ENCODE peak calls at places on chromosome 6, in eight cellular contexts. One of them, this sample, is unnamed.

GRCh38 chr6:112879920-112880413 is 532.8 kb downstream of the RFPL4B start:
- DNase-seq in HFFc6: no peak
- DNase-seq in HL-60: no peak
- DNase-seq in RWPE1: no peak
- DNase-seq in effector memory CD8-positive, alpha-beta T cell: no peak
- DNase-seq in naive thymus-derived CD8-positive, alpha-beta T cell: no peak
- DNase-seq in lung: peak; percentile 40
- DNase-seq in NCI-H460: no peak
- DNase-seq in this sample: no peak

GRCh38 chr6:82711105-82711829 is 347.6 kb downstream of the TPBG start:
- DNase-seq in naive thymus-derived CD8-positive, alpha-beta T cell: no peak
- DNase-seq in RWPE1: no peak
- DNase-seq in effector memory CD8-positive, alpha-beta T cell: no peak
- DNase-seq in lung: no peak
- DNase-seq in NCI-H460: no peak
- DNase-seq in HFFc6: peak; percentile 6
- DNase-seq in HL-60: no peak
- DNase-seq in this sample: no peak

GRCh38 chr6:139923964-139924475 is 549.6 kb upstream of the CITED2 start:
- DNase-seq in HL-60: no peak
- DNase-seq in lung: no peak
- DNase-seq in HFFc6: no peak
- DNase-seq in NCI-H460: no peak
- DNase-seq in effector memory CD8-positive, alpha-beta T cell: no peak
- DNase-seq in naive thymus-derived CD8-positive, alpha-beta T cell: no peak
- DNase-seq in RWPE1: no peak
- DNase-seq in this sample: no peak

GRCh38 chr6:125170376-125170775 is 16.8 kb downstream of the TPD52L1 start:
- DNase-seq in lung: no peak
- DNase-seq in HL-60: no peak
- DNase-seq in NCI-H460: no peak
- DNase-seq in effector memory CD8-positive, alpha-beta T cell: no peak
- DNase-seq in naive thymus-derived CD8-positive, alpha-beta T cell: no peak
- DNase-seq in HFFc6: peak; percentile 25
- DNase-seq in RWPE1: no peak
- DNase-seq in this sample: no peak

GRCh38 chr6:71967436-71967835 is 81.1 kb downstream of the RIMS1 start:
- DNase-seq in HL-60: no peak
- DNase-seq in HFFc6: peak; percentile 75
- DNase-seq in lung: no peak
- DNase-seq in RWPE1: no peak
- DNase-seq in effector memory CD8-positive, alpha-beta T cell: no peak
- DNase-seq in NCI-H460: no peak
- DNase-seq in naive thymus-derived CD8-positive, alpha-beta T cell: no peak
- DNase-seq in this sample: no peak

GRCh38 chr6:80690611-80691090 is 584.2 kb downstream of the BCKDHB start:
- DNase-seq in RWPE1: no peak
- DNase-seq in NCI-H460: peak; percentile 74
- DNase-seq in naive thymus-derived CD8-positive, alpha-beta T cell: no peak
- DNase-seq in effector memory CD8-positive, alpha-beta T cell: no peak
- DNase-seq in HL-60: no peak
- DNase-seq in HFFc6: peak; percentile 7
- DNase-seq in lung: no peak
- DNase-seq in this sample: no peak

GRCh38 chr6:111605100-111605748 is 454 bp downstream of the TRAF3IP2 start:
- DNase-seq in HFFc6: peak; percentile 84
- DNase-seq in NCI-H460: no peak
- DNase-seq in naive thymus-derived CD8-positive, alpha-beta T cell: peak; percentile 61
- DNase-seq in effector memory CD8-positive, alpha-beta T cell: peak; percentile 1
- DNase-seq in RWPE1: peak; percentile 28
- DNase-seq in lung: peak; percentile 67
- DNase-seq in HL-60: peak; percentile 43
- DNase-seq in this sample: peak; percentile 76

GRCh38 chr6:115704028-115704427 is 356.7 kb downstream of the FRK start:
- DNase-seq in HFFc6: no peak
- DNase-seq in lung: no peak
- DNase-seq in NCI-H460: no peak
- DNase-seq in naive thymus-derived CD8-positive, alpha-beta T cell: no peak
- DNase-seq in RWPE1: no peak
- DNase-seq in HL-60: no peak
- DNase-seq in effector memory CD8-positive, alpha-beta T cell: no peak
- DNase-seq in this sample: no peak

GRCh38 chr6:165974817-165975216 is 192.8 kb downstream of the TBXT start:
- DNase-seq in RWPE1: no peak
- DNase-seq in HL-60: no peak
- DNase-seq in naive thymus-derived CD8-positive, alpha-beta T cell: no peak
- DNase-seq in effector memory CD8-positive, alpha-beta T cell: no peak
- DNase-seq in HFFc6: no peak
- DNase-seq in lung: no peak
- DNase-seq in NCI-H460: no peak
- DNase-seq in this sample: no peak

This sample was measured in KG1.